ENCODE peak calls at places on chromosomes 1 and 21, in ten cellular contexts. A is type B pancreatic cell, M is nephron progenitor cell, Q is epithelial cell of proximal tubule, S is mammary epithelial cell, I is psoas muscle, E is body of pancreas, Y is heart right ventricle, D is dorsolateral prefrontal cortex, U is chondrocyte. V is an unnamed sample.

GRCh38 chr21:42137191-42137913 is 66.2 kb downstream of the UMODL1 start:
- DNase-seq in U (no peak), M (no peak), E (no peak), I (peak), A (no peak), Q (no peak), D (no peak), Y (no peak), S (no peak), V (no peak)

GRCh38 chr1:29638281-29638680 is 402.0 kb downstream of the PTPRU start:
- DNase-seq in I (no peak), A (peak), Y (no peak), M (no peak), U (no peak), S (no peak), D (no peak), Q (no peak), E (no peak), V (peak)

GRCh38 chr21:33403786-33404571 is 766 bp downstream of the IFNGR2 start:
- DNase-seq in D (peak), M (peak), Q (no peak), U (no peak), E (peak), A (peak), Y (peak), I (peak), S (peak), V (peak)

GRCh38 chr1:2385606-2386280 is 5.6 kb downstream of the MORN1 start:
- DNase-seq in Y (no peak), Q (no peak), E (no peak), U (peak), S (no peak), I (peak), D (peak), M (no peak), A (no peak), V (peak)

GRCh38 chr1:2213576-2214505 is 14.3 kb upstream of the SKI start:
- DNase-seq in I (peak), S (no peak), E (peak), Q (no peak), A (no peak), D (peak), Y (peak), U (no peak), M (no peak), V (no peak)

GRCh38 chr1:155179107-155180031 is 5.7 kb downstream of the TRIM46 start:
- DNase-seq in I (peak), A (no peak), M (no peak), S (no peak), E (peak), Q (no peak), Y (no peak), U (peak), D (no peak), V (no peak)

GRCh38 chr1:110463695-110464094 is 12.7 kb downstream of the PROK1 start:
- DNase-seq in A (no peak), U (no peak), Q (no peak), Y (no peak), D (no peak), M (no peak), E (no peak), I (no peak), S (peak), V (no peak)

GRCh38 chr21:37800496-37801061 is 115.7 kb downstream of the KCNJ6 start:
- DNase-seq in U (no peak), I (no peak), Q (no peak), Y (no peak), D (no peak), S (no peak), E (no peak), A (no peak), M (no peak), V (no peak)

GRCh38 chr1:231883382-231883781 is 256.8 kb downstream of the DISC1 start:
- DNase-seq in I (no peak), Q (no peak), D (no peak), U (no peak), M (no peak), S (no peak), Y (no peak), A (no peak), E (no peak), V (no peak)

GRCh38 chr1:233479026-233479890 is 134.6 kb upstream of the KCNK1 start:
- DNase-seq in Q (no peak), Y (no peak), U (no peak), M (no peak), S (no peak), A (no peak), I (no peak), D (no peak), E (no peak), V (no peak)
- TF ChIP-seq CTCF in Q (no peak), Y (no peak), U (no peak), M (no peak), S (no peak), A (no peak), I (no peak), D (no peak), E (peak), V (no peak)

GRCh38 chr1:151946366-151946764 is 37.1 kb upstream of the THEM4 start:
- DNase-seq in D (no peak), Q (no peak), S (peak), I (no peak), M (no peak), Y (no peak), U (no peak), E (no peak), A (no peak), V (peak)

GRCh38 chr1:151944110-151944858 is 35.0 kb upstream of the THEM4 start:
- DNase-seq in A (no peak), M (no peak), D (no peak), Q (no peak), Y (no peak), U (no peak), I (no peak), E (no peak), S (no peak), V (peak)

GRCh38 chr1:151943591-151943990 is 34.3 kb upstream of the THEM4 start:
- DNase-seq in Q (no peak), A (no peak), E (no peak), M (no peak), U (no peak), Y (no peak), S (no peak), D (no peak), I (no peak), V (no peak)

GRCh38 chr1:151945725-151946365 is 36.5 kb upstream of the THEM4 start:
- DNase-seq in I (peak), Q (peak), Y (peak), D (no peak), S (peak), M (no peak), U (no peak), E (peak), A (no peak), V (peak)

DNA sequence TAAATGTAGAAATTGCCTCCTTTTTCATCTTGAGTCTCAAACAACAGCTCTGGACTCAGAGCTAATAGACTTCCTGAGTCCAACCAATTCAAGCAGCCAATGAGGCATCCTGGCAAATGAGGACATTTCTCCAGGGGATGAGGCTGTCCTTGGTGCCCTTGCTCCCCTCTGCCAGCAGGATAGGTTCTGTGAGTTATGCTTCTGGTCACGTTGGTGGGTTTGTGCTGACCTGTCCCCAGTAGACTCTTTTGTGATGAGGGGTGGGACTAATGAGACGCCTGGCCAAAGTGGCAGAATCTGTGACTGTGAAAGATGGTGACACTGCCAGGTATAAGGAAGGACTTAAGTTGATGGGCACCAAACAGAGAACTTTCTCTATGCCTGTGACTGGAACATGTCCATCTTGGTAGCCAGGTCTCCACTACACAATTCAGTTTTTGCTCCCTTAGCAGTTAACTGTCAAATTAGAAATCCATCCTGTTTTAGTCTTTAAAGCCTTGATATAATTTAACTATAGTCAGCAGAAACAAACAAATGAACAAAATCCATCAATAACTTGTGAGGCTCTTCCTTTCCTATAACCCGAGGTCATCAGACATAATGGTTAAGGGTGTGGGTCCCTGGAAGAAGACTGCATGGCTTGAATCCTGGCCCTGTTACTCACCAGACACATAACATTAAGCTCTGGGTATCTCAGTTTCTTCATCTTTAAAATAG is 35.7 kb upstream of the THEM4 start:
- DNase-seq in Q (no peak), I (no peak), S (no peak), Y (no peak), U (no peak), M (no peak), D (no peak), E (no peak), A (no peak), V (peak)
- TF ChIP-seq CTCF in Q (no peak), I (no peak), S (no peak), Y (no peak), U (no peak), M (no peak), D (no peak), E (no peak), A (no peak), V (no peak)

DNA sequence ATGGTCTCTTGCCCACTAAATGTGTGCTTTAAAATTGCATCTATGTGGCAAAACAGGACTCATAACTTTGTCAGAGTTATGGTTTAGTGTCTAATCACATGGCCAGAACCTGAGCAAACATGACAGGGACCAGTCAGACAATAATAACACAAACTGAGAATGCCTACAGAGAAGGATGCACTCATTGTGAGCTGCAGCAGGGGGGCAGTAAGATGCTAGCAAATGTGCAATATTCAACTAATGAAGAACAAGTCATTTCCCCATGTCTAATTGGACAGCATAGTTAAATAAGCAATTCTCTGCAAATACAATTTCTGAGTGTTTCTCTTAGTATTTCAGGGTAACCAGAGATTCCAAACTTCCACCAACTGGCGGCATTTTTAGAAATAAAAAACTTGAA is 30.8 kb downstream of the SPAG17 start:
- DNase-seq in A (no peak), E (no peak), S (peak), U (no peak), Y (no peak), Q (no peak), D (no peak), M (no peak), I (no peak), V (no peak)
- TF ChIP-seq CTCF in A (peak), E (no peak), S (peak), U (peak), Y (peak), Q (peak), D (peak), M (peak), I (peak), V (no peak)

DNA sequence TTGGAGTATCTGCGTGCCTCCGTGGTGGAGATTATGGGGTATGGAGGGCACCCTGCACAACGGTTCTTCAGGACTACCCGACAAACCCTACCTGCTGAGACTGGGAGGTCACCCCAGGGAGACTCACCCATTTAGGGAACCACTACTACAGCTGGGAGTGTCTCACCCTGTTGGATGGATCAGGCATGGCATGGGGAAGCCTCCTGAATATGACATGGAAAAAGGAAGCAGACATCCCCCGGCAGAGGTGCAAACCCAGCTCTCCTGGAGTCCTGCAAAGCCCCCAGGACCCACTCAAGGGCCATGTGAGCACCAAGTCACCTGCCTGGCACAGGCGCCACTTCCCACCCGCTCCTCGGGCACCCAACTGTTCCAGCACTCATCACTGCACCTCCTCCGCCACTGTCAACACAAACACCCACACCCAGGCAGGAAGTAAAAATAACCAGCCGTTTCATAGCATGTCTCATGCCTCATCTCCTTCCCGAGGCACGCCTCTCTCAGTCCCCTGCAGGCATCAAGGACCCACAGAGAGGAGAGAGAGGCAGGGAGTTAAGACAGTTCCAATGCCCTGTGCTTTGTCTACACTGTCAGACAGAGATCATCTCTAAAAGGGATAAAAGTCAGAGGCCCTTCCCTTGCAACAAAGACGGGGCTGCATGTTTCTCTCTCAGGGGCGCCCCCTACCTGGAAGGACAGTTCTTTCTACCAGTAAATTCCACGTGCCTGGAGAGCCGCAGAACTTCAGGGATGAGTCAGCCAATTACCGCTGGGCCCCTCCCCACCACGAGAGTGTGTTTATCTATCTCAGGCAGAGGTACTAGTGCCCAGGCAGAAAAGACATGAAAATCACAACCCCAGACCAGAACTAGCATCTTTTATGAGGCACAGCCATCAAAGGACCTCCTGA is 150.1 kb upstream of the SOD1 start:
- DNase-seq in E (no peak), S (peak), A (no peak), D (no peak), Q (no peak), U (no peak), Y (no peak), M (peak), I (no peak), V (no peak)
- TF ChIP-seq CTCF in E (no peak), S (no peak), A (peak), D (no peak), Q (peak), U (peak), Y (no peak), M (no peak), I (no peak), V (no peak)

GRCh38 chr1:53431725-53432306 is 27.4 kb upstream of the DMRTB1 start:
- DNase-seq in U (no peak), Y (no peak), I (no peak), D (no peak), M (no peak), S (no peak), E (no peak), A (no peak), Q (no peak), V (no peak)

GRCh38 chr1:53431244-53431643 is 28.0 kb upstream of the DMRTB1 start:
- DNase-seq in U (no peak), S (no peak), M (no peak), Y (no peak), D (no peak), A (no peak), I (no peak), E (no peak), Q (no peak), V (no peak)

GRCh38 chr1:53430779-53431178 is 28.4 kb upstream of the DMRTB1 start:
- DNase-seq in E (no peak), M (no peak), A (no peak), S (no peak), Y (no peak), I (no peak), D (no peak), U (no peak), Q (no peak), V (no peak)

GRCh38 chr1:53435151-53435550 is 24.0 kb upstream of the DMRTB1 start:
- DNase-seq in M (no peak), I (no peak), Q (no peak), S (no peak), D (no peak), U (no peak), Y (no peak), A (no peak), E (no peak), V (no peak)

GRCh38 chr1:53430256-53430655 is 28.9 kb upstream of the DMRTB1 start:
- DNase-seq in A (no peak), M (no peak), Q (no peak), U (no peak), E (no peak), S (no peak), I (no peak), Y (no peak), D (no peak), V (no peak)
- TF ChIP-seq CTCF in A (no peak), M (no peak), Q (no peak), U (peak), E (no peak), S (no peak), I (no peak), Y (no peak), D (no peak), V (no peak)

GRCh38 chr1:115089443-115090340 is at the start of gene TSPAN2:
- DNase-seq in U (peak), Y (peak), E (peak), D (no peak), Q (no peak), I (peak), S (no peak), M (peak), A (no peak), V (peak)
- TF ChIP-seq CTCF in U (peak), Y (peak), E (no peak), D (no peak), Q (peak), I (peak), S (no peak), M (no peak), A (peak), V (peak)

GRCh38 chr1:168827557-168827956 is 98.6 kb upstream of the DPT start:
- DNase-seq in Y (no peak), E (no peak), Q (no peak), S (no peak), U (no peak), D (no peak), I (no peak), A (no peak), M (no peak), V (no peak)
- TF ChIP-seq CTCF in Y (no peak), E (no peak), Q (no peak), S (no peak), U (no peak), D (no peak), I (no peak), A (no peak), M (no peak), V (no peak)

V was measured in CD14-positive monocyte.